ENCODE peak calls at places on chromosomes 2 and 18, in six cellular contexts. One of them, this sample, is unnamed.
A peak's percentile ranks its signal among the peaks of the same experiment; 100 is the strongest.

GRCh38 chr2:233098615-233099014 is 38.5 kb downstream of the INPP5D start:
- DNase-seq in OCI-LY7: no peak
- DNase-seq in left ventricle myocardium inferior: no peak
- DNase-seq in choroid plexus epithelial cell: peak; percentile 45
- DNase-seq in AG09309: no peak
- DNase-seq in cardiac fibroblast: peak; percentile 17
- DNase-seq in this sample: peak; percentile 15

GRCh38 chr2:109736177-109736827 is 57.8 kb upstream of the RGPD5 start:
- DNase-seq in OCI-LY7: peak; percentile 1
- DNase-seq in left ventricle myocardium inferior: no peak
- DNase-seq in choroid plexus epithelial cell: peak; percentile 84
- DNase-seq in AG09309: no peak
- DNase-seq in cardiac fibroblast: peak; percentile 85
- DNase-seq in this sample: peak; percentile 79

GRCh38 chr2:229910832-229911412 is 10.9 kb downstream of the TRIP12 start:
- DNase-seq in OCI-LY7: peak; percentile 64
- DNase-seq in left ventricle myocardium inferior: no peak
- DNase-seq in choroid plexus epithelial cell: peak; percentile 47
- DNase-seq in AG09309: no peak
- DNase-seq in cardiac fibroblast: peak; percentile 38
- DNase-seq in this sample: peak; percentile 30

GRCh38 chr2:204187513-204188088 is 251.0 kb downstream of the ICOS start:
- DNase-seq in OCI-LY7: no peak
- DNase-seq in left ventricle myocardium inferior: no peak
- DNase-seq in choroid plexus epithelial cell: no peak
- DNase-seq in AG09309: no peak
- DNase-seq in cardiac fibroblast: no peak
- DNase-seq in this sample: no peak

GRCh38 chr2:63053235-63053888 is 2.7 kb downstream of the OTX1 start:
- DNase-seq in OCI-LY7: no peak
- DNase-seq in left ventricle myocardium inferior: no peak
- DNase-seq in choroid plexus epithelial cell: no peak
- DNase-seq in AG09309: no peak
- DNase-seq in cardiac fibroblast: no peak
- DNase-seq in this sample: no peak

GRCh38 chr18:47898696-47899095 is 31.8 kb downstream of the SMAD2 start:
- DNase-seq in OCI-LY7: no peak
- DNase-seq in left ventricle myocardium inferior: no peak
- DNase-seq in choroid plexus epithelial cell: peak; percentile 33
- DNase-seq in AG09309: no peak
- DNase-seq in cardiac fibroblast: peak; percentile 21
- DNase-seq in this sample: peak; percentile 43

GRCh38 chr2:216765810-216766259 is 70.5 kb upstream of the IGFBP5 start:
- DNase-seq in OCI-LY7: no peak
- DNase-seq in left ventricle myocardium inferior: peak; percentile 33
- DNase-seq in choroid plexus epithelial cell: no peak
- DNase-seq in AG09309: no peak
- DNase-seq in cardiac fibroblast: peak; percentile 38
- DNase-seq in this sample: no peak

GRCh38 chr18:72541871-72542690 is 2.1 kb downstream of the CBLN2 start:
- DNase-seq in OCI-LY7: no peak
- DNase-seq in left ventricle myocardium inferior: no peak
- DNase-seq in choroid plexus epithelial cell: no peak
- DNase-seq in AG09309: no peak
- DNase-seq in cardiac fibroblast: no peak
- DNase-seq in this sample: no peak

GRCh38 chr2:12254280-12254860 is 462.4 kb upstream of the TRIB2 start:
- DNase-seq in OCI-LY7: no peak
- DNase-seq in left ventricle myocardium inferior: no peak
- DNase-seq in choroid plexus epithelial cell: no peak
- DNase-seq in AG09309: no peak
- DNase-seq in cardiac fibroblast: no peak
- DNase-seq in this sample: no peak

GRCh38 chr2:8524823-8525222 is 157.0 kb upstream of the ID2 start:
- DNase-seq in OCI-LY7: peak; percentile 81
- DNase-seq in left ventricle myocardium inferior: no peak
- DNase-seq in choroid plexus epithelial cell: no peak
- DNase-seq in AG09309: no peak
- DNase-seq in cardiac fibroblast: no peak
- DNase-seq in this sample: no peak

GRCh38 chr2:28567076-28567471 is 71.2 kb downstream of the PLB1 start:
- DNase-seq in OCI-LY7: no peak
- DNase-seq in left ventricle myocardium inferior: no peak
- DNase-seq in choroid plexus epithelial cell: peak; percentile 66
- DNase-seq in AG09309: no peak
- DNase-seq in cardiac fibroblast: no peak
- DNase-seq in this sample: no peak

GRCh38 chr18:70433001-70433400 is 144.2 kb downstream of the SOCS6 start:
- DNase-seq in OCI-LY7: no peak
- DNase-seq in left ventricle myocardium inferior: no peak
- DNase-seq in choroid plexus epithelial cell: no peak
- DNase-seq in AG09309: no peak
- DNase-seq in cardiac fibroblast: no peak
- DNase-seq in this sample: no peak

GRCh38 chr2:111227716-111228141 is 107.0 kb downstream of the BCL2L11 start:
- DNase-seq in OCI-LY7: no peak
- DNase-seq in left ventricle myocardium inferior: no peak
- DNase-seq in choroid plexus epithelial cell: peak; percentile 89
- DNase-seq in AG09309: peak; percentile 62
- DNase-seq in cardiac fibroblast: peak; percentile 70
- DNase-seq in this sample: peak; percentile 73

GRCh38 chr18:5237723-5238370 is 40.8 kb upstream of the AKAIN1 start:
- DNase-seq in OCI-LY7: peak; percentile 89
- DNase-seq in left ventricle myocardium inferior: peak; percentile 89
- DNase-seq in choroid plexus epithelial cell: peak; percentile 93
- DNase-seq in AG09309: peak; percentile 53
- DNase-seq in cardiac fibroblast: peak; percentile 91
- DNase-seq in this sample: peak; percentile 92
- TF ChIP-seq CTCF in OCI-LY7: peak; percentile 40
- TF ChIP-seq CTCF in left ventricle myocardium inferior: peak; percentile 67
- TF ChIP-seq CTCF in choroid plexus epithelial cell: peak; percentile 18
- TF ChIP-seq CTCF in AG09309: peak; percentile 44
- TF ChIP-seq CTCF in cardiac fibroblast: peak; percentile 5
- TF ChIP-seq CTCF in this sample: peak; percentile 31

GRCh38 chr18:77249583-77250500 is at the start of gene GALR1:
- DNase-seq in OCI-LY7: no peak
- DNase-seq in left ventricle myocardium inferior: no peak
- DNase-seq in choroid plexus epithelial cell: peak; percentile 5
- DNase-seq in AG09309: no peak
- DNase-seq in cardiac fibroblast: peak; percentile 7
- DNase-seq in this sample: no peak
- H3K4me3 ChIP-seq in OCI-LY7: no peak within 1 kb of the TSS
- H3K4me3 ChIP-seq in left ventricle myocardium inferior: peak within 1 kb of the TSS; percentile 58
- H3K4me3 ChIP-seq in choroid plexus epithelial cell: peak within 1 kb of the TSS; percentile 45
- H3K4me3 ChIP-seq in AG09309: peak within 1 kb of the TSS; percentile 2
- H3K4me3 ChIP-seq in cardiac fibroblast: peak within 1 kb of the TSS; percentile 43
- H3K4me3 ChIP-seq in this sample: peak within 1 kb of the TSS; percentile 40

GRCh38 chr2:171522057-171522803 is at the start of gene CYBRD1:
- DNase-seq in OCI-LY7: no peak
- DNase-seq in left ventricle myocardium inferior: peak; percentile 90
- DNase-seq in choroid plexus epithelial cell: peak; percentile 90
- DNase-seq in AG09309: peak; percentile 59
- DNase-seq in cardiac fibroblast: peak; percentile 87
- DNase-seq in this sample: peak; percentile 91
- TF ChIP-seq CTCF in OCI-LY7: no peak
- TF ChIP-seq CTCF in left ventricle myocardium inferior: no peak
- TF ChIP-seq CTCF in choroid plexus epithelial cell: peak; percentile 20
- TF ChIP-seq CTCF in AG09309: no peak
- TF ChIP-seq CTCF in cardiac fibroblast: peak; percentile 3
- TF ChIP-seq CTCF in this sample: no peak

GRCh38 chr2:173898996-173899395 is 66.2 kb downstream of the SP3 start:
- DNase-seq in OCI-LY7: no peak
- DNase-seq in left ventricle myocardium inferior: no peak
- DNase-seq in choroid plexus epithelial cell: no peak
- DNase-seq in AG09309: no peak
- DNase-seq in cardiac fibroblast: no peak
- DNase-seq in this sample: no peak
- H3K4me3 ChIP-seq in OCI-LY7: peak overlapping the region; percentile 13
- H3K4me3 ChIP-seq in left ventricle myocardium inferior: no peak overlapping the region
- H3K4me3 ChIP-seq in choroid plexus epithelial cell: no peak overlapping the region
- H3K4me3 ChIP-seq in AG09309: no peak overlapping the region
- H3K4me3 ChIP-seq in cardiac fibroblast: no peak overlapping the region
- H3K4me3 ChIP-seq in this sample: no peak overlapping the region

GRCh38 chr2:195312662-195313061 is 344.4 kb upstream of the SLC39A10 start:
- DNase-seq in OCI-LY7: peak; percentile 26
- DNase-seq in left ventricle myocardium inferior: no peak
- DNase-seq in choroid plexus epithelial cell: no peak
- DNase-seq in AG09309: no peak
- DNase-seq in cardiac fibroblast: no peak
- DNase-seq in this sample: no peak
- TF ChIP-seq CTCF in OCI-LY7: peak; percentile 45
- TF ChIP-seq CTCF in left ventricle myocardium inferior: no peak
- TF ChIP-seq CTCF in choroid plexus epithelial cell: no peak
- TF ChIP-seq CTCF in AG09309: no peak
- TF ChIP-seq CTCF in cardiac fibroblast: no peak
- TF ChIP-seq CTCF in this sample: no peak

GRCh38 chr18:22165603-22166069 is 3.8 kb upstream of the GATA6 start:
- DNase-seq in OCI-LY7: no peak
- DNase-seq in left ventricle myocardium inferior: no peak
- DNase-seq in choroid plexus epithelial cell: no peak
- DNase-seq in AG09309: no peak
- DNase-seq in cardiac fibroblast: no peak
- DNase-seq in this sample: no peak

GRCh38 chr18:22167471-22168151 is 1.8 kb upstream of the GATA6 start:
- DNase-seq in OCI-LY7: no peak
- DNase-seq in left ventricle myocardium inferior: peak; percentile 32
- DNase-seq in choroid plexus epithelial cell: no peak
- DNase-seq in AG09309: no peak
- DNase-seq in cardiac fibroblast: peak; percentile 68
- DNase-seq in this sample: peak; percentile 66

GRCh38 chr18:22166070-22166972 is 3.1 kb upstream of the GATA6 start:
- DNase-seq in OCI-LY7: no peak
- DNase-seq in left ventricle myocardium inferior: peak; percentile 67
- DNase-seq in choroid plexus epithelial cell: no peak
- DNase-seq in AG09309: no peak
- DNase-seq in cardiac fibroblast: peak; percentile 36
- DNase-seq in this sample: peak; percentile 61

GRCh38 chr18:22168360-22168921 is 948 bp upstream of the GATA6 start:
- DNase-seq in OCI-LY7: no peak
- DNase-seq in left ventricle myocardium inferior: no peak
- DNase-seq in choroid plexus epithelial cell: no peak
- DNase-seq in AG09309: no peak
- DNase-seq in cardiac fibroblast: peak; percentile 25
- DNase-seq in this sample: peak; percentile 29

DNA sequence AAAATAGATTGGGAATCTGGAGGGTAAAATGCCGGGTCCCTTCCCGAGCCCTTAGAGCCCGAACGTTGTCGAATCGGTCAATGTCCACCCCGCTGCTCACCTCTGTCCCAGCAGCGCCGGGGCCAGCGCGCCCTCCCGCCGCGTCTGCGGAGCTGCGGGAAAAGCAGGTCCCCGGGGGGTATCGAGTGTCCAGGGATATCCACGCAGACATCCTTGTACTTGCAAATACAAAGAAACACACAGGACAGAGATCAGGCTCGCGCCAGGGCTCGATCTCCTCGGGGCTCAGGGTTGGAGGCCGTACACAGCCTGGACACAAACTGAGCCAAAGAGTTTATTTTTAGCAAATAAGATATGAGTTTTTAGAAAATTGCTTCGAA is 2.3 kb upstream of the GATA6 start:
- DNase-seq in OCI-LY7: no peak
- DNase-seq in left ventricle myocardium inferior: peak; percentile 57
- DNase-seq in choroid plexus epithelial cell: no peak
- DNase-seq in AG09309: no peak
- DNase-seq in cardiac fibroblast: no peak
- DNase-seq in this sample: no peak
- H3K4me3 ChIP-seq in OCI-LY7: no peak overlapping the region
- H3K4me3 ChIP-seq in left ventricle myocardium inferior: peak overlapping the region; percentile 99
- H3K4me3 ChIP-seq in choroid plexus epithelial cell: peak overlapping the region; percentile 90
- H3K4me3 ChIP-seq in AG09309: no peak overlapping the region
- H3K4me3 ChIP-seq in cardiac fibroblast: peak overlapping the region; percentile 30
- H3K4me3 ChIP-seq in this sample: peak overlapping the region; percentile 70